ENCODE peak calls at places on chromosome 10, in four cellular contexts. Z is lower lobe of right lung, R is astrocyte of the cerebellum, M is GM20000. Q is an unnamed sample.

GRCh38 chr10:126924915-126925300 is 19.7 kb downstream of the DOCK1 start:
- DNase-seq in M (no peak), Z (no peak), R (no peak), Q (no peak)

GRCh38 chr10:21926949-21927348 is 76.6 kb downstream of the DNAJC1 start:
- DNase-seq in M (no peak), Z (no peak), R (peak; percentile 97), Q (no peak)

GRCh38 chr10:120789804-120790203 is 61.4 kb upstream of the WDR11 start:
- DNase-seq in M (no peak), R (no peak), Z (no peak), Q (no peak)

GRCh38 chr10:43264987-43265798 is 1.7 kb downstream of the RASGEF1A start:
- DNase-seq in R (no peak), Z (no peak), M (no peak), Q (no peak)

GRCh38 chr10:118913825-118914224 is 115.7 kb upstream of the NANOS1 start:
- DNase-seq in M (no peak), Z (no peak), R (no peak), Q (no peak)

GRCh38 chr10:22894714-22895113 is 33.1 kb upstream of the ARMC3 start:
- DNase-seq in Z (no peak), R (no peak), M (no peak), Q (no peak)

GRCh38 chr10:52801951-52802350 is 29.4 kb upstream of the MBL2 start:
- DNase-seq in Z (no peak), M (no peak), R (peak; percentile 4), Q (no peak)

GRCh38 chr10:127303746-127304145 is 107.4 kb upstream of the INSYN2A start:
- DNase-seq in M (no peak), Z (no peak), R (no peak), Q (no peak)

GRCh38 chr10:46787321-46787615 is 124.0 kb upstream of the PTPN20 start:
- DNase-seq in M (peak; percentile 6), R (peak; percentile 35), Z (no peak), Q (no peak)

GRCh38 chr10:99370993-99371392 is 41.8 kb downstream of the CNNM1 start:
- DNase-seq in Z (no peak), R (no peak), M (peak; percentile 47), Q (no peak)

GRCh38 chr10:77940225-77940624 is 13.7 kb upstream of the DLG5 start:
- DNase-seq in Z (no peak), R (no peak), M (no peak), Q (no peak)

GRCh38 chr10:128064615-128065580 is 61.3 kb downstream of the MKI67 start:
- DNase-seq in M (peak; percentile 29), R (peak; percentile 52), Z (peak; percentile 82), Q (peak; percentile 97)

GRCh38 chr10:117370205-117370604 is 5.0 kb downstream of the PDZD8 start:
- DNase-seq in Z (no peak), R (no peak), M (no peak), Q (no peak)

GRCh38 chr10:117374506-117375359 is 507 bp downstream of the PDZD8 start:
- DNase-seq in Z (peak; percentile 66), R (no peak), M (peak; percentile 51), Q (peak; percentile 53)

GRCh38 chr10:117373848-117374505 is 1.3 kb downstream of the PDZD8 start:
- DNase-seq in R (no peak), Z (peak; percentile 78), M (peak; percentile 42), Q (peak; percentile 49)

DNA sequence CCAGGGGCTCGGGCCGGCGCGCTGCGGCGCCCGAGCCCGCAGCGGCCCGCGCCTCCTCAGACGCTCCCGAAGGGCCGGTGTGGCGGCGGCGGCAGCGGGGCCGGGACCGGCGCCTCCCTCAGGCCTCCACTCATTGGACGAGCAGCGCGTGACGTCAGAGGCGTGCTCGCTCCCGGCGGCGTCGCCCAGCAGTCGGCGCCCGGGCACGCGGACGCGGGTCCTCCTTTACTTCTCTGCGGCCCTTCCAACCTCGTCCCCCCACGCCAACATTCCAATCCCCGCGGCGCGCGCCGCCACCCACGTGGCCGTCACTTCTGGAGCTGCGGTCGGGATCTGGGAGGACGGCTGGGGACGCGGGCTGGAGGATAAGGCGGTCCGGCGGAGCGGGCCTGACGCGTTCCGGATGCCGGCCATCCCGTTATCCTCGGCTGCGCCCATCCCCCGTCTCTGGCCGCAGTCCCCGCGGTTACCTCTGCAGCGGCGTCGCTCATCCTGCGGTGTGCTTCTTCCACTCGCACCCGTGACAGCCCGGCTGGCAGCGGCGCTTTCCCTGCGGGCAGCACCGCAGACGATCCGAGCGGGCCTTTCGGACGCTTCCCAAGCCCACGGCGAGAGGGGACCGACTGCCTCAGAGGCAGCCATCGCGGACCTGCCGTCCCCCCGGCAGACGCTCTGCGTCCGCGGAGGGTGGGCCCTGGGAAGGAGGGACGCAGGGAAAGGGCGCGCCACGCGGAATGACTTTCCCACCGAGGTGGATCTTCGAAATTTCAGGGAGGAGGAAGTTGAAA is at the start of gene PDZD8:
- DNase-seq in R (peak; percentile 79), M (peak; percentile 96), Z (peak; percentile 97), Q (peak; percentile 89)
- TF ChIP-seq CTCF in R (no peak), M (no peak), Z (no peak), Q (no peak)

GRCh38 chr10:19730071-19730470 is 86.2 kb upstream of the PLXDC2 start:
- DNase-seq in R (no peak), Z (no peak), M (no peak), Q (no peak)

GRCh38 chr10:19719320-19719719 is 96.9 kb upstream of the PLXDC2 start:
- DNase-seq in M (no peak), Z (no peak), R (peak; percentile 98), Q (no peak)

GRCh38 chr10:19728376-19728775 is 87.9 kb upstream of the PLXDC2 start:
- DNase-seq in M (no peak), R (no peak), Z (no peak), Q (no peak)

DNA sequence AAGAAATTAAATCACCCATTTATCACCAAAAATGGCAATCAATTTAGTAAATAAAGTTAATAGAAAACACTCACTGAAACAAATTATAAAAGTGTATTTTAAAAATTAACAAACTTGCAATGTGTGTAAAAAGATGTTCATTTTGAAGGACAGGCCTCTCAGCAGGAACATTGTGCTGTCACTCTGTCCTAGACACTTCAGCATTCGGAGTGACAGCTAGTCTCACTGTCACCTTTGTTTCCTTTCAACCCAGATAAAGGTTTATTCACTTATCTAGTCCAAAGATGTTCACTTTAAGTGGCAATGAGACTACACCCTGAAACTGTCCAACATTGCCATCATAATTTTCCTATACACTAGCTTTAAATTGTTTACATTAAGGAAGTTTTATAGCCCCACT is 91.9 kb upstream of the PLXDC2 start:
- DNase-seq in Z (no peak), R (no peak), M (no peak), Q (no peak)
- TF ChIP-seq CTCF in Z (no peak), R (no peak), M (no peak), Q (no peak)

DNA sequence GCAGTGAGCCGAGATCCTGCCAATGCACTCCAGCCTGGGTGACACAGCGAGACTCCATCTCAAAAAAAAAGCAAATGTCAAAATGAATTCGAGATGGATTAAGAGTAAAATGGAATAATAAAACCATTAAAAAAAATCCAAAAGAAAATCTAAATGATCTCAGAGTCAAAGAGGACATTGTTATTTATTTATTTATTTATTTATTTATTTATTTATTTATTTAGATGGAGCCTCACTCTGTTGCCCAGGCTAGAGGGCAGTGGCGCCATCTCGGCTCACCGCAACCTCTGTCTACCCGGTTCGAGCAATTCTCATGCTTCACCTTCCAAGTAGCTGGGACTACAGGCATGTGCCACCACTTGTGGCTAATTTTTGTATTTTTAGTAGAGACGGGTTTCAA is 349.2 kb downstream of the ANKRD30A start:
- DNase-seq in M (no peak), R (no peak), Z (no peak), Q (no peak)
- TF ChIP-seq CTCF in M (no peak), R (no peak), Z (no peak), Q (no peak)

GRCh38 chr10:93063977-93064660 is 3.5 kb downstream of the CYP26C1 start:
- DNase-seq in M (peak; percentile 33), Z (no peak), R (no peak), Q (no peak)

GRCh38 chr10:93060887-93061593 is 442 bp downstream of the CYP26C1 start:
- DNase-seq in M (peak; percentile 32), R (no peak), Z (no peak), Q (no peak)

GRCh38 chr10:93061594-93062498 is 1.2 kb downstream of the CYP26C1 start:
- DNase-seq in M (peak; percentile 51), Z (no peak), R (no peak), Q (no peak)

GRCh38 chr10:93063217-93063976 is 2.8 kb downstream of the CYP26C1 start:
- DNase-seq in Z (no peak), R (no peak), M (peak; percentile 47), Q (no peak)

GRCh38 chr10:93062499-93063216 is 2.1 kb downstream of the CYP26C1 start:
- DNase-seq in M (peak; percentile 84), Z (peak; percentile 57), R (no peak), Q (no peak)
- TF ChIP-seq CTCF in M (peak; percentile 56), Z (peak; percentile 42), R (peak; percentile 63), Q (peak; percentile 49)

GRCh38 chr10:125022671-125023070 is 80.7 kb downstream of the ZRANB1 start:
- DNase-seq in M (no peak), Z (peak; percentile 24), R (no peak), Q (no peak)
- TF ChIP-seq CTCF in M (no peak), Z (no peak), R (no peak), Q (no peak)

DNA sequence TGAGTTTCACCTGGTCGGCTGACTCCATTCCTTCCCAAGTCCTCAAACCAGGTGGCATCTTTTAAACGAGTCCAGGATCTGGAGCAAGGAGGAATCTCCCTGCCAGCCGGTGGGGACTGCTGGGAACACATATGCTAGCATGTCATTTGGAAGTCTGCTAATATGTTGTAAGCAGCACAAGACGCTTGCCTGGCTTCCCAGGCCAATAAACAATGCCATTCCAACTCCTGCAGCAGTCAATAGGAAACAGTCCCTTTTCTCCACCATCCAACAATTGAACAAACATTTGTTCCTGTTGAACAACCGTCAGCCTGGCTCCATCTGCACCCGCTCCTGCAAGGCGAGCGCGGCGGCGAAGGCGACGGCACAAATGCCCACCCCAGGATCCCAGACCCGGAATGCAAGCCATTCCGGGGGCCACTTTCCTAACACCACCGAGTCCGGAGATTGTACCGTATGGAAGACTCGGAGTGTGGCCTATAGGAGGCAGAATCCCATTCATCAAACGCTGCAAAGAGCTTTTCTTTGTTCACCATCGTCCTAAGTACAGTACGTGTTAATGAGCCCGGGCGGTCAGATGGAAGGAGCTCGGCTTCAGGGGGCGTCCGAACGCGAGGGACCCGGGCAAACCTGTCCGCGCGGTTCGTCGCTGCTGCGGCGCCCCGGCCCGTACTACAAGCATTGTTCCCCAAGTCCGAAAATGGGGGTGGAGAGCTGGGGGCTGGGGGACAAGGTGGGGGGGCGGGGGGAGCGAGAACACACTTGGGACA is 1.6 kb downstream of the FAM53B start:
- DNase-seq in R (no peak), Z (no peak), M (no peak), Q (no peak)
- TF ChIP-seq CTCF in R (peak; percentile 49), Z (peak; percentile 9), M (no peak), Q (peak; percentile 17)

GRCh38 chr10:84243759-84244158 is 1.1 kb upstream of the RGR start:
- DNase-seq in M (no peak), Z (no peak), R (no peak), Q (no peak)

GRCh38 chr10:84248794-84249193 is 3.9 kb downstream of the RGR start:
- DNase-seq in M (no peak), R (no peak), Z (no peak), Q (no peak)

GRCh38 chr10:84244651-84245270 is at the start of gene RGR:
- DNase-seq in R (no peak), Z (no peak), M (no peak), Q (no peak)

GRCh38 chr10:84247496-84247895 is 2.6 kb downstream of the RGR start:
- DNase-seq in Z (no peak), R (no peak), M (no peak), Q (no peak)
- TF ChIP-seq CTCF in Z (no peak), R (no peak), M (no peak), Q (no peak)

Q was measured in CD14-positive monocyte.